ENCODE peak calls at places on chromosomes 4 and X, in six cellular contexts. N, M, U, B, I and P are unnamed samples.

GRCh38 chr4:141636771-141637460 is 533 bp downstream of the IL15 start:
- DNase-seq in N (no peak), M (no peak), U (no peak), B (peak; percentile 67), I (peak; percentile 47), P (peak; percentile 50)

GRCh38 chr4:114780205-114780604 is 181.6 kb downstream of the UGT8 start:
- DNase-seq in N (no peak), M (no peak), U (peak; percentile 30), B (peak; percentile 42), I (no peak), P (peak; percentile 22)

GRCh38 chr4:2266181-2266580 is 4.3 kb upstream of the MXD4 start:
- DNase-seq in N (peak; percentile 76), M (peak; percentile 68), U (peak; percentile 80), B (peak; percentile 54), I (peak; percentile 64), P (no peak)

GRCh38 chr4:80265571-80266266 is 745 bp upstream of the FGF5 start:
- DNase-seq in N (no peak), M (no peak), U (peak; percentile 62), B (peak; percentile 82), I (no peak), P (peak; percentile 20)

GRCh38 chr4:113452868-113453620 is 308.5 kb downstream of the CAMK2D start:
- DNase-seq in N (no peak), M (no peak), U (peak; percentile 29), B (peak; percentile 56), I (no peak), P (peak; percentile 40)

GRCh38 chrX:40018021-40018420 is 79.7 kb downstream of the BCOR start:
- DNase-seq in N (no peak), M (no peak), U (no peak), B (no peak), I (no peak), P (no peak)

GRCh38 chr4:120921456-120922389 is 803 bp downstream of the PRDM5 start:
- DNase-seq in N (peak; percentile 77), M (peak; percentile 37), U (peak; percentile 37), B (peak; percentile 71), I (peak; percentile 78), P (peak; percentile 47)

GRCh38 chrX:134936542-134936941 is 54.2 kb upstream of the SMIM10 start:
- DNase-seq in N (no peak), M (no peak), U (no peak), B (no peak), I (no peak), P (peak; percentile 39)

GRCh38 chr4:17664755-17665154 is 50.3 kb downstream of the MED28 start:
- DNase-seq in N (no peak), M (no peak), U (no peak), B (no peak), I (no peak), P (no peak)

GRCh38 chrX:10508891-10509290 is 111.5 kb downstream of the MID1 start:
- DNase-seq in N (no peak), M (no peak), U (no peak), B (no peak), I (no peak), P (no peak)

GRCh38 chr4:8580321-8581093 is at the start of gene GPR78:
- DNase-seq in N (no peak), M (no peak), U (no peak), B (peak; percentile 44), I (peak; percentile 56), P (no peak)

GRCh38 chr4:172168888-172169287 is 355.7 kb downstream of the GALNTL6 start:
- DNase-seq in N (no peak), M (no peak), U (no peak), B (peak; percentile 26), I (no peak), P (no peak)

GRCh38 chrX:150207733-150208132 is 155.4 kb upstream of the MAMLD1 start:
- DNase-seq in N (no peak), M (no peak), U (no peak), B (no peak), I (no peak), P (no peak)

GRCh38 chrX:133586443-133586842 is 171.2 kb upstream of the GPC4 start:
- DNase-seq in N (no peak), M (no peak), U (no peak), B (no peak), I (no peak), P (no peak)

GRCh38 chrX:20971250-20971649 is 403.0 kb upstream of the CNKSR2 start:
- DNase-seq in N (no peak), M (no peak), U (no peak), B (no peak), I (no peak), P (peak; percentile 24)

GRCh38 chrX:69618803-69619202 is 2.9 kb downstream of the EDA start:
- DNase-seq in N (no peak), M (peak; percentile 11), U (peak; percentile 44), B (peak; percentile 28), I (no peak), P (peak; percentile 0)

GRCh38 chr4:86974481-86975050 is 39.8 kb downstream of the AFF1 start:
- DNase-seq in N (no peak), M (no peak), U (no peak), B (no peak), I (no peak), P (no peak)

GRCh38 chr4:145248971-145249370 is 68.6 kb upstream of the OTUD4 start:
- DNase-seq in N (no peak), M (no peak), U (no peak), B (no peak), I (no peak), P (no peak)

GRCh38 chr4:42397635-42398447 is 553 bp downstream of the SHISA3 start:
- DNase-seq in N (no peak), M (no peak), U (no peak), B (peak; percentile 45), I (no peak), P (peak; percentile 22)

GRCh38 chrX:124415115-124415798 is 68.9 kb downstream of the SH2D1A start:
- DNase-seq in N (no peak), M (no peak), U (no peak), B (no peak), I (no peak), P (no peak)

GRCh38 chr4:102411416-102411815 is 66.1 kb upstream of the SLC39A8 start:
- DNase-seq in N (no peak), M (no peak), U (no peak), B (peak; percentile 20), I (no peak), P (no peak)